ENCODE peak calls at places on chromosomes 5 and 9, in four cellular contexts. X is posterior cingulate gyrus, G is T-helper 2 cell, Q is amniotic epithelial cell. J is an unnamed sample.

GRCh38 chr9:120477534-120478001 is 102.4 kb downstream of the CDK5RAP2 start:
- DNase-seq in X (peak; percentile 65), G (no peak), Q (peak; percentile 95), J (peak; percentile 91)

GRCh38 chr5:132283423-132284043 is 10.7 kb upstream of the SLC22A4 start:
- DNase-seq in X (no peak), Q (peak; percentile 45), G (no peak), J (no peak)

GRCh38 chr9:98978231-98978681 is 34.5 kb downstream of the COL15A1 start:
- DNase-seq in Q (no peak), G (no peak), X (no peak), J (no peak)

GRCh38 chr5:176844706-176845391 is 34.5 kb downstream of the UNC5A start:
- DNase-seq in Q (no peak), G (no peak), X (no peak), J (no peak)

GRCh38 chr5:57937025-57937424 is 454.4 kb upstream of the ACTBL2 start:
- DNase-seq in X (no peak), G (no peak), Q (peak; percentile 7), J (no peak)

GRCh38 chr5:150139334-150139733 is 16.3 kb downstream of the PDGFRB start:
- DNase-seq in X (no peak), Q (peak; percentile 78), G (no peak), J (no peak)

GRCh38 chr9:130779153-130779855 is 55.8 kb upstream of the ABL1 start:
- DNase-seq in X (no peak), G (no peak), Q (peak; percentile 87), J (no peak)

GRCh38 chr9:88818495-88819201 is 172.6 kb upstream of the S1PR3 start:
- DNase-seq in Q (peak; percentile 53), X (no peak), G (no peak), J (no peak)

GRCh38 chr9:22240619-22241018 is 206.0 kb upstream of the DMRTA1 start:
- DNase-seq in Q (peak; percentile 6), X (no peak), G (no peak), J (no peak)

GRCh38 chr5:31097851-31098250 is 95.6 kb upstream of the CDH6 start:
- DNase-seq in Q (no peak), X (no peak), G (no peak), J (no peak)

GRCh38 chr5:82384025-82384750 is 106.0 kb upstream of the RPS23 start:
- DNase-seq in X (no peak), Q (no peak), G (no peak), J (no peak)

GRCh38 chr9:6590772-6591384 is 54.7 kb downstream of the GLDC start:
- DNase-seq in G (no peak), X (no peak), Q (no peak), J (no peak)

GRCh38 chr5:60196382-60197113 is 303.0 kb upstream of the PDE4D start:
- DNase-seq in Q (peak; percentile 96), X (peak; percentile 32), G (no peak), J (peak; percentile 67)

GRCh38 chr9:124282442-124283231 is 24.9 kb downstream of the NEK6 start:
- DNase-seq in Q (peak; percentile 67), X (no peak), G (no peak), J (no peak)